ENCODE peak calls at places on chromosomes 13 and 19, in ten cellular contexts. N is astrocyte of the spinal cord, P is lower lobe of right lung, G is tibial artery, J is AG09309, X is mammary epithelial cell, Z is fibroblast of the aortic adventitia, K is retinal pigment epithelial cell, E is AG04449, B is dorsolateral prefrontal cortex. H is an unnamed sample.

GRCh38 chr19:16366433-16367268 is 42.0 kb downstream of the KLF2 start:
- DNase-seq in B (no peak), E (no peak), Z (no peak), P (peak; percentile 51), K (no peak), G (no peak), J (no peak), X (no peak), N (no peak), H (no peak)

GRCh38 chr19:29509456-29509855 is 16.3 kb upstream of the VSTM2B start:
- DNase-seq in P (peak; percentile 15), J (no peak), K (no peak), E (no peak), Z (no peak), B (no peak), X (no peak), N (no peak), G (no peak), H (no peak)

GRCh38 chr13:98910501-98910951 is 67.3 kb downstream of the DOCK9 start:
- DNase-seq in B (no peak), E (peak; percentile 7), K (no peak), Z (peak; percentile 64), P (no peak), J (peak; percentile 35), X (peak; percentile 86), N (peak; percentile 56), G (peak; percentile 24), H (no peak)

GRCh38 chr13:105329359-105329758 is 1206.1 kb downstream of the EFNB2 start:
- DNase-seq in J (no peak), E (no peak), K (no peak), Z (no peak), B (no peak), G (no peak), N (no peak), X (no peak), P (no peak), H (no peak)

GRCh38 chr19:3986260-3987041 is 1.2 kb upstream of the EEF2 start:
- DNase-seq in E (no peak), B (peak; percentile 62), X (peak; percentile 65), J (peak; percentile 38), Z (peak; percentile 84), G (peak; percentile 56), P (no peak), K (no peak), N (peak; percentile 77), H (no peak)

GRCh38 chr13:109785141-109785891 is 1.1 kb downstream of the IRS2 start:
- DNase-seq in X (peak; percentile 59), P (peak; percentile 79), J (no peak), G (peak; percentile 50), E (no peak), Z (peak; percentile 53), N (peak; percentile 61), B (peak; percentile 37), K (no peak), H (no peak)

GRCh38 chr19:10552596-10553053 is 8.9 kb downstream of the ATG4D start:
- DNase-seq in K (no peak), Z (no peak), X (no peak), N (no peak), G (no peak), E (no peak), P (no peak), B (peak; percentile 28), J (no peak), H (no peak)

GRCh38 chr13:25652764-25653163 is 281.0 kb downstream of the ATP8A2 start:
- DNase-seq in K (no peak), Z (no peak), P (no peak), X (no peak), G (no peak), B (no peak), J (no peak), N (peak; percentile 19), E (no peak), H (no peak)

GRCh38 chr13:36133950-36134349 is 2.8 kb upstream of the DCLK1 start:
- DNase-seq in N (no peak), Z (peak; percentile 41), P (no peak), B (no peak), G (no peak), X (no peak), K (no peak), E (no peak), J (no peak), H (no peak)

GRCh38 chr13:49655906-49656305 is 27.6 kb downstream of the ARL11 start:
- DNase-seq in G (no peak), P (no peak), N (no peak), X (peak; percentile 11), B (no peak), K (no peak), E (no peak), J (no peak), Z (no peak), H (no peak)

GRCh38 chr19:13064092-13064489 is 38.6 kb downstream of the LYL1 start:
- DNase-seq in X (no peak), G (no peak), N (no peak), Z (no peak), B (no peak), P (no peak), E (no peak), K (no peak), J (no peak), H (no peak)

GRCh38 chr19:58009666-58010301 is 7.2 kb upstream of the ZNF606 start:
- DNase-seq in J (no peak), P (peak; percentile 66), Z (peak; percentile 67), X (peak; percentile 84), G (peak; percentile 67), K (peak; percentile 53), E (no peak), B (peak; percentile 94), N (peak; percentile 85), H (no peak)

GRCh38 chr19:18919895-18920204 is 335 bp downstream of the DDX49 start:
- DNase-seq in P (no peak), Z (peak; percentile 30), K (no peak), N (no peak), E (no peak), J (no peak), X (no peak), G (no peak), B (no peak), H (no peak)

GRCh38 chr19:30711296-30711695 is 339.1 kb downstream of the ZNF536 start:
- DNase-seq in X (no peak), G (no peak), J (no peak), N (no peak), E (no peak), B (no peak), K (no peak), Z (no peak), P (no peak), H (no peak)

GRCh38 chr19:48777139-48777538 is 21.8 kb downstream of the FGF21 start:
- DNase-seq in B (no peak), J (no peak), X (no peak), K (no peak), N (no peak), E (no peak), Z (no peak), P (no peak), G (no peak), H (no peak)

GRCh38 chr19:11452814-11453335 is 17.4 kb downstream of the PRKCSH start:
- DNase-seq in J (no peak), E (no peak), G (no peak), Z (no peak), B (no peak), P (no peak), N (no peak), K (no peak), X (no peak), H (no peak)

GRCh38 chr19:47778954-47779351 is 450 bp downstream of the SELENOW start:
- DNase-seq in P (no peak), B (peak; percentile 58), G (peak; percentile 45), Z (peak; percentile 52), K (no peak), J (no peak), E (no peak), N (peak; percentile 14), X (peak; percentile 15), H (no peak)

GRCh38 chr13:79423801-79424642 is 18.0 kb upstream of the RBM26 start:
- DNase-seq in G (no peak), E (no peak), X (no peak), B (no peak), N (peak; percentile 74), Z (peak; percentile 80), P (no peak), K (no peak), J (no peak), H (no peak)
- TF ChIP-seq CTCF in G (peak; percentile 66), E (peak; percentile 32), X (peak; percentile 59), B (peak; percentile 82), N (peak; percentile 59), Z (peak; percentile 62), P (peak; percentile 66), K (peak; percentile 59), J (peak; percentile 56), H (peak; percentile 60)

GRCh38 chr19:2561895-2562294 is 86.0 kb downstream of the GADD45B start:
- DNase-seq in Z (no peak), J (no peak), E (no peak), X (no peak), B (no peak), G (no peak), N (no peak), K (no peak), P (peak; percentile 42), H (no peak)
- H3K4me3 ChIP-seq in Z (no peak overlapping the region), J (no peak overlapping the region), E (no peak overlapping the region), X (no peak overlapping the region), B (no peak overlapping the region), G (peak overlapping the region; percentile 24), N (no peak overlapping the region), K (peak overlapping the region; percentile 3), P (peak overlapping the region; percentile 34), H (no peak overlapping the region)

GRCh38 chr13:113954046-113954841 is 19.6 kb downstream of the C13orf46 start:
- DNase-seq in X (no peak), E (no peak), G (no peak), P (peak; percentile 32), K (no peak), B (no peak), N (no peak), Z (no peak), J (no peak), H (no peak)
- TF ChIP-seq CTCF in X (no peak), E (no peak), G (no peak), P (no peak), K (no peak), B (no peak), N (peak; percentile 4), Z (no peak), J (no peak), H (no peak)

GRCh38 chr19:748274-748598 is 2.7 kb upstream of the MISP start:
- DNase-seq in G (no peak), P (no peak), E (no peak), X (no peak), J (no peak), K (no peak), Z (no peak), B (no peak), N (no peak), H (no peak)

GRCh38 chr19:752652-753517 is 2.0 kb downstream of the MISP start:
- DNase-seq in E (peak; percentile 26), P (peak; percentile 87), G (peak; percentile 39), N (peak; percentile 91), K (no peak), Z (peak; percentile 83), J (peak; percentile 60), B (no peak), X (peak; percentile 70), H (peak; percentile 52)

GRCh38 chr19:751501-752341 is 809 bp downstream of the MISP start:
- DNase-seq in N (peak; percentile 81), G (no peak), J (peak; percentile 42), K (no peak), E (peak; percentile 14), P (no peak), B (no peak), X (peak; percentile 79), Z (peak; percentile 81), H (peak; percentile 43)

GRCh38 chr19:749811-750210 is 1.1 kb upstream of the MISP start:
- DNase-seq in P (no peak), N (no peak), Z (no peak), J (no peak), E (no peak), G (no peak), B (no peak), K (no peak), X (no peak), H (no peak)

GRCh38 chr19:750640-751423 is at the start of gene MISP:
- DNase-seq in Z (no peak), B (no peak), G (no peak), K (no peak), N (no peak), P (peak; percentile 80), X (peak; percentile 61), J (no peak), E (no peak), H (no peak)
- H3K4me3 ChIP-seq in Z (no peak within 1 kb of the TSS), B (no peak within 1 kb of the TSS), G (no peak within 1 kb of the TSS), K (no peak within 1 kb of the TSS), N (no peak within 1 kb of the TSS), P (peak within 1 kb of the TSS; percentile 38), X (peak within 1 kb of the TSS; percentile 49), J (no peak within 1 kb of the TSS), E (no peak within 1 kb of the TSS), H (no peak within 1 kb of the TSS)